ENCODE peak calls at places on chromosomes 12 and 14, in nine cellular contexts. One of them, this sample, is unnamed.

GRCh38 chr14:85441909-85442643 is 87.9 kb upstream of the FLRT2 start:
- DNase-seq in Panc1: no peak
- DNase-seq in HepG2: no peak
- DNase-seq in K562: no peak
- DNase-seq in GM12878: no peak
- DNase-seq in prostate gland: no peak
- DNase-seq in spleen: no peak
- DNase-seq in HCT116: no peak
- DNase-seq in GM12892: no peak
- DNase-seq in this sample: no peak

GRCh38 chr14:27485193-27485592 is 887.4 kb upstream of the NOVA1 start:
- DNase-seq in HepG2: no peak
- DNase-seq in GM12892: no peak
- DNase-seq in GM12878: no peak
- DNase-seq in Panc1: no peak
- DNase-seq in K562: no peak
- DNase-seq in prostate gland: no peak
- DNase-seq in HCT116: no peak
- DNase-seq in spleen: no peak
- DNase-seq in this sample: no peak

GRCh38 chr12:106154781-106155273 is 16.1 kb upstream of the NUAK1 start:
- DNase-seq in HCT116: no peak
- DNase-seq in GM12892: no peak
- DNase-seq in prostate gland: no peak
- DNase-seq in spleen: no peak
- DNase-seq in GM12878: no peak
- DNase-seq in HepG2: no peak
- DNase-seq in K562: no peak
- DNase-seq in Panc1: no peak
- DNase-seq in this sample: no peak

GRCh38 chr14:101076451-101077220 is 173.1 kb upstream of the RTL1 start:
- DNase-seq in prostate gland: no peak
- DNase-seq in spleen: peak; percentile 52
- DNase-seq in GM12878: no peak
- DNase-seq in K562: no peak
- DNase-seq in GM12892: no peak
- DNase-seq in Panc1: no peak
- DNase-seq in HCT116: no peak
- DNase-seq in HepG2: no peak
- DNase-seq in this sample: no peak

GRCh38 chr12:68612245-68612644 is 1.5 kb downstream of the RAP1B start:
- DNase-seq in spleen: no peak
- DNase-seq in Panc1: no peak
- DNase-seq in prostate gland: no peak
- DNase-seq in HepG2: no peak
- DNase-seq in GM12892: no peak
- DNase-seq in GM12878: no peak
- DNase-seq in HCT116: no peak
- DNase-seq in K562: peak; percentile 52
- DNase-seq in this sample: no peak

GRCh38 chr12:82833461-82833860 is 146.8 kb downstream of the TMTC2 start:
- DNase-seq in prostate gland: no peak
- DNase-seq in HCT116: no peak
- DNase-seq in spleen: no peak
- DNase-seq in GM12878: no peak
- DNase-seq in HepG2: no peak
- DNase-seq in K562: no peak
- DNase-seq in Panc1: no peak
- DNase-seq in GM12892: no peak
- DNase-seq in this sample: no peak

GRCh38 chr12:126191037-126191891 is 1126.0 kb downstream of the AACS start:
- DNase-seq in Panc1: no peak
- DNase-seq in HCT116: no peak
- DNase-seq in GM12878: no peak
- DNase-seq in K562: no peak
- DNase-seq in prostate gland: no peak
- DNase-seq in GM12892: no peak
- DNase-seq in HepG2: no peak
- DNase-seq in spleen: peak; percentile 77
- DNase-seq in this sample: no peak

GRCh38 chr12:90682398-90682797 is 272.6 kb downstream of the CCER1 start:
- DNase-seq in spleen: no peak
- DNase-seq in Panc1: no peak
- DNase-seq in HCT116: no peak
- DNase-seq in GM12878: no peak
- DNase-seq in HepG2: no peak
- DNase-seq in GM12892: no peak
- DNase-seq in prostate gland: no peak
- DNase-seq in K562: no peak
- DNase-seq in this sample: no peak

GRCh38 chr12:11906284-11906935 is 164.3 kb upstream of the BCL2L14 start:
- DNase-seq in K562: no peak
- DNase-seq in prostate gland: no peak
- DNase-seq in GM12892: no peak
- DNase-seq in spleen: no peak
- DNase-seq in HCT116: no peak
- DNase-seq in GM12878: no peak
- DNase-seq in HepG2: no peak
- DNase-seq in Panc1: no peak
- DNase-seq in this sample: no peak

DNA sequence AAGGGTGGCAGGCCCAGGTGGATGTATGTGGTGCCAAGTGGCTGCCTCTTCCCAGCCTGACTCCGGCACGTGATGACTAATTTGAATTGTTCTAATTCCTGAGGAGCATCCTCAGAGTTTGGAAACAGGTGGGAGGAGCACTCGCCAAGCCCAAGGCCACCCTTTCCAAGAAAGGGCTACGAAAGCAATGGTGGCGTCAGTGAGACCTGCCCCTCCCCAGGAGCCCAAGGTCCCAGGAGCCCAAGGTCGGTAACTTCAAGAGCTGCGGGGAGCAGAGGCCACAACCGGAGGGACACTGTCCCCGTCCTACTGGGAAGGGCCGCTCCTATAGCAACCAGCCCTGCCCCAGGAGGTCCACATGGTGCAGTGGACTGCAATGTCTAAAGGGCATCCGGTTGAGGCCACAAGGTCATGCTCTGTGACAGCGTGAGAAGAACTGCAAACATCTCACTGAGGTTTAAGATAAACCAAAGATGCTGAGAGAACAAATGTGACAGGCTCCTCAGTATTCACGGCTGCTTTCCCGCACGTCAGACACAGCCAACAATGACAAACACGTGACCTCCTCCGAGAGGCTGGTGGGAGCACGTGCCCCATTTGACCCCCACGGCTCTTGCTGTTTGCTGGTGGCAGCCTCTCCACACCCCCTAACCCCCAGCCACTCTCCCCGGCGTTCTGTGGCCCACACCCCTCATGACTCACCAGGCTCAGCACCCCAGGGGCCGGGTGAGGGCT is 79.6 kb downstream of the ITPK1 start:
- DNase-seq in HepG2: peak; percentile 91
- DNase-seq in spleen: peak; percentile 78
- DNase-seq in Panc1: no peak
- DNase-seq in prostate gland: no peak
- DNase-seq in HCT116: no peak
- DNase-seq in GM12892: no peak
- DNase-seq in GM12878: no peak
- DNase-seq in K562: peak; percentile 50
- DNase-seq in this sample: no peak
- TF ChIP-seq POLR2AphosphoS5 in HepG2: no peak
- TF ChIP-seq POLR2AphosphoS5 in spleen: no peak
- TF ChIP-seq POLR2AphosphoS5 in Panc1: no peak
- TF ChIP-seq POLR2AphosphoS5 in prostate gland: no peak
- TF ChIP-seq POLR2AphosphoS5 in HCT116: no peak
- TF ChIP-seq POLR2AphosphoS5 in GM12892: no peak
- TF ChIP-seq POLR2AphosphoS5 in GM12878: no peak
- TF ChIP-seq POLR2AphosphoS5 in K562: no peak
- TF ChIP-seq POLR2AphosphoS5 in this sample: peak; percentile 20

GRCh38 chr12:26317942-26318565 is 122.7 kb downstream of the SSPN start:
- DNase-seq in spleen: no peak
- DNase-seq in GM12892: no peak
- DNase-seq in K562: no peak
- DNase-seq in HCT116: peak; percentile 26
- DNase-seq in prostate gland: no peak
- DNase-seq in Panc1: peak; percentile 81
- DNase-seq in HepG2: no peak
- DNase-seq in GM12878: no peak
- DNase-seq in this sample: no peak

GRCh38 chr12:26318661-26319068 is 123.3 kb downstream of the SSPN start:
- DNase-seq in K562: peak; percentile 32
- DNase-seq in prostate gland: no peak
- DNase-seq in spleen: no peak
- DNase-seq in HCT116: no peak
- DNase-seq in Panc1: peak; percentile 36
- DNase-seq in HepG2: peak; percentile 73
- DNase-seq in GM12878: no peak
- DNase-seq in GM12892: no peak
- DNase-seq in this sample: no peak

GRCh38 chr12:26319511-26319910 is 124.1 kb downstream of the SSPN start:
- DNase-seq in HepG2: peak; percentile 9
- DNase-seq in spleen: no peak
- DNase-seq in Panc1: no peak
- DNase-seq in HCT116: no peak
- DNase-seq in GM12892: no peak
- DNase-seq in prostate gland: peak; percentile 39
- DNase-seq in K562: no peak
- DNase-seq in GM12878: no peak
- DNase-seq in this sample: no peak
- TF ChIP-seq POLR2AphosphoS5 in HepG2: no peak
- TF ChIP-seq POLR2AphosphoS5 in spleen: no peak
- TF ChIP-seq POLR2AphosphoS5 in Panc1: no peak
- TF ChIP-seq POLR2AphosphoS5 in HCT116: no peak
- TF ChIP-seq POLR2AphosphoS5 in GM12892: no peak
- TF ChIP-seq POLR2AphosphoS5 in prostate gland: no peak
- TF ChIP-seq POLR2AphosphoS5 in K562: no peak
- TF ChIP-seq POLR2AphosphoS5 in GM12878: no peak
- TF ChIP-seq POLR2AphosphoS5 in this sample: no peak

GRCh38 chr14:93114713-93115068 is 1.0 kb downstream of the ITPK1 start:
- DNase-seq in Panc1: no peak
- DNase-seq in spleen: peak; percentile 92
- DNase-seq in K562: no peak
- DNase-seq in prostate gland: peak; percentile 34
- DNase-seq in HCT116: no peak
- DNase-seq in HepG2: no peak
- DNase-seq in GM12878: no peak
- DNase-seq in GM12892: no peak
- DNase-seq in this sample: peak; percentile 90

GRCh38 chr14:93114068-93114710 is 1.5 kb downstream of the ITPK1 start:
- DNase-seq in GM12892: no peak
- DNase-seq in HepG2: no peak
- DNase-seq in Panc1: no peak
- DNase-seq in spleen: peak; percentile 82
- DNase-seq in GM12878: no peak
- DNase-seq in prostate gland: no peak
- DNase-seq in HCT116: no peak
- DNase-seq in K562: no peak
- DNase-seq in this sample: no peak

GRCh38 chr14:93115920-93116675 is at the start of gene ITPK1:
- DNase-seq in prostate gland: peak; percentile 23
- DNase-seq in GM12878: no peak
- DNase-seq in Panc1: no peak
- DNase-seq in HepG2: peak; percentile 24
- DNase-seq in GM12892: peak; percentile 74
- DNase-seq in K562: peak; percentile 55
- DNase-seq in HCT116: no peak
- DNase-seq in spleen: peak; percentile 94
- DNase-seq in this sample: peak; percentile 65

GRCh38 chr14:93116676-93117200 is 1.0 kb upstream of the ITPK1 start:
- DNase-seq in HepG2: no peak
- DNase-seq in prostate gland: no peak
- DNase-seq in Panc1: no peak
- DNase-seq in GM12878: no peak
- DNase-seq in HCT116: no peak
- DNase-seq in GM12892: no peak
- DNase-seq in K562: no peak
- DNase-seq in spleen: peak; percentile 68
- DNase-seq in this sample: no peak

DNA sequence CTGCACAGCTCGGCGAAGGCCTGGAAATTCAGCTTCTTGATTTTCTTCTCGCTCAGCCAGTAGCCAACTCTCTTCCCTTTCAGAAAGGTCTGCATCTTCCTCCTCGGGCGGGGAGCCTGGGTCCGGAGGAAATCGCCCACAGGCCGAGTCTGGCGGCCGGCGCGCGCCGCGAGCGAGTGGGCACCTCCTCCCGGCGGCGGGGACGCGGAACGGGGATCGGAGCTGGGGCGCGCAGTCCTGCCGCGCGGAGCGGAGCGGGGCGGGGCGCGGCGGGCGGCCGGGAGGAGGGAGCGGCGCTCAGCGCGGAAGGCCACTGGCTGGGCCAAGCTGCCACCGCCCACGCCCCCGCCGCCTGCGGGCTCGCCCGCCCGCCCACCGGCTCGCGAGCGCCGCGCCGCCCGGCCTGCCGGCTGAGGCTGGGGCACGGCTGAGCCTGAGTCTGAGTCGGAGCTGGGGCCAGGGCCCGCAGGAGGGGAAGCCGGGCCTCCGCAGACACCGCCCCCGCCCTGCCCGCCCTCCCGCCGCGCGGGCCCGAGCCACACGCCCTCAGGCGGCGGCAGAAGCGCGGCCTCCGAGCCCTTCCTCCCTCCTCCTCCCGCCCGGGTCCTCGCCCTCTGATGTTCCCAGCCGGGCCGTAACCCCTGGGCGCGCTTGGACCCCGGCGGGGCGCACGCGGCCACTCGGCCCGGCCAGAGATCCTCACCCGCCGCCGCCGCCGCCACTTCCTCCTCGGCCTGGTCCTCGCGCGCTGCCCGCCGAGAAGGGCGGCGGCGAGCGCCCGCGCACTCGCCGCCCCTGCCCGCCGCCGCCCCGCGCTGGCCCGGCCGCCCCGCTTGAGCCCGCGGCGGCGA is 431 bp downstream of the ITPK1 start:
- DNase-seq in HCT116: peak; percentile 51
- DNase-seq in Panc1: no peak
- DNase-seq in HepG2: peak; percentile 63
- DNase-seq in spleen: peak; percentile 99
- DNase-seq in GM12878: peak; percentile 33
- DNase-seq in GM12892: peak; percentile 79
- DNase-seq in prostate gland: peak; percentile 81
- DNase-seq in K562: peak; percentile 81
- DNase-seq in this sample: peak; percentile 91
- TF ChIP-seq POLR2AphosphoS5 in HCT116: peak; percentile 68
- TF ChIP-seq POLR2AphosphoS5 in Panc1: no peak
- TF ChIP-seq POLR2AphosphoS5 in HepG2: no peak
- TF ChIP-seq POLR2AphosphoS5 in spleen: peak; percentile 80
- TF ChIP-seq POLR2AphosphoS5 in GM12878: no peak
- TF ChIP-seq POLR2AphosphoS5 in GM12892: no peak
- TF ChIP-seq POLR2AphosphoS5 in prostate gland: no peak
- TF ChIP-seq POLR2AphosphoS5 in K562: no peak
- TF ChIP-seq POLR2AphosphoS5 in this sample: no peak

DNA sequence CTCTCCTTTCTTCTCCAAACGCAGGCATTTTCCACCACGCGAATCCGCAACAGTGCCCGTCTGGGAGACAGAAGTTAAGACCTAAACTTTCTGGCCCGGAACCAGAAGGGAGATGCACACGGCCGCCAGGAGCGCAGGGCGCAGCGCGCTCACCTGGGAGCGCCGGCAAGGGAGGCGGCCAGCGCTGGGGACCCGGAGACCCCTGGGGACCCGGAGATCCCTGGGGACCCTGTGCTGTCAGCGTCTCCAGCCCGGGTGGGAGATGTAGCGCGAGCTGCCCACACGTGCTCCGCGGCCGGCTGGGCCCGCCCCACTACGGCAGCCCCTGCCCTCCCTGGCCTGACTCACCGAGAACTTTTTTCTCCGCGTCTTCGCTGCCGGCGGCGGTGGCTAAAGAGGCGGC is 620 bp downstream of the YBX3 start:
- DNase-seq in spleen: peak; percentile 86
- DNase-seq in prostate gland: no peak
- DNase-seq in HCT116: no peak
- DNase-seq in GM12892: peak; percentile 41
- DNase-seq in HepG2: peak; percentile 19
- DNase-seq in GM12878: no peak
- DNase-seq in K562: peak; percentile 58
- DNase-seq in Panc1: no peak
- DNase-seq in this sample: peak; percentile 31
- TF ChIP-seq POLR2AphosphoS5 in spleen: peak; percentile 73
- TF ChIP-seq POLR2AphosphoS5 in prostate gland: no peak
- TF ChIP-seq POLR2AphosphoS5 in HCT116: no peak
- TF ChIP-seq POLR2AphosphoS5 in GM12892: no peak
- TF ChIP-seq POLR2AphosphoS5 in HepG2: peak; percentile 4
- TF ChIP-seq POLR2AphosphoS5 in GM12878: no peak
- TF ChIP-seq POLR2AphosphoS5 in K562: no peak
- TF ChIP-seq POLR2AphosphoS5 in Panc1: no peak
- TF ChIP-seq POLR2AphosphoS5 in this sample: peak; percentile 4

This sample was measured in upper lobe of left lung.